ENCODE peak calls at places on chromosomes 7 and 10, in nine cellular contexts. C is heart left ventricle, Y is uterus, E is A549, O is HCT116, H is neural progenitor cell, D is PC-3, S is left lung, N is colonic mucosa. V is an unnamed sample.

GRCh38 chr7:131629203-131629871 is 72.9 kb upstream of the PODXL start:
- DNase-seq in C (peak; percentile 49), Y (peak; percentile 74), E (peak; percentile 65), O (no peak), H (no peak), D (peak; percentile 47), S (peak; percentile 61), N (no peak), V (no peak)

GRCh38 chr7:31336202-31337035 is 4.1 kb downstream of the NEUROD6 start:
- DNase-seq in C (no peak), Y (no peak), E (no peak), O (no peak), H (peak; percentile 45), D (no peak), S (peak; percentile 77), N (no peak), V (no peak)

GRCh38 chr10:78472542-78472890 is 438.9 kb downstream of the RPS24 start:
- DNase-seq in C (no peak), Y (no peak), E (no peak), O (no peak), H (peak; percentile 68), D (no peak), S (no peak), N (peak; percentile 12), V (no peak)

GRCh38 chr7:468681-469590 is 50.7 kb downstream of the PDGFA start:
- DNase-seq in C (peak; percentile 16), Y (peak; percentile 13), E (no peak), O (no peak), H (no peak), D (no peak), S (no peak), N (no peak), V (no peak)

GRCh38 chr10:78000956-78001472 is 28.3 kb downstream of the POLR3A start:
- DNase-seq in C (no peak), Y (no peak), E (no peak), O (no peak), H (no peak), D (no peak), S (no peak), N (no peak), V (no peak)

GRCh38 chr10:69439813-69440506 is 11.3 kb upstream of the TSPAN15 start:
- DNase-seq in C (no peak), Y (peak; percentile 65), E (no peak), O (no peak), H (peak; percentile 16), D (peak; percentile 96), S (no peak), N (no peak), V (no peak)

GRCh38 chr10:31490858-31491504 is 172.0 kb downstream of the ZEB1 start:
- DNase-seq in C (no peak), Y (no peak), E (no peak), O (peak; percentile 8), H (peak; percentile 71), D (peak; percentile 67), S (no peak), N (no peak), V (no peak)

GRCh38 chr7:117386125-117386709 is 41.1 kb downstream of the ASZ1 start:
- DNase-seq in C (no peak), Y (peak; percentile 41), E (no peak), O (no peak), H (no peak), D (peak; percentile 14), S (no peak), N (no peak), V (no peak)

GRCh38 chr10:122255509-122256301 is 15.4 kb upstream of the BTBD16 start:
- DNase-seq in C (no peak), Y (no peak), E (no peak), O (no peak), H (no peak), D (no peak), S (no peak), N (no peak), V (no peak)

GRCh38 chr10:11255796-11256444 is 238.2 kb downstream of the CELF2 start:
- DNase-seq in C (peak; percentile 39), Y (peak; percentile 49), E (no peak), O (no peak), H (no peak), D (no peak), S (no peak), N (no peak), V (no peak)

GRCh38 chr7:44849277-44850210 is 1.7 kb upstream of the H2AZ2 start:
- DNase-seq in C (no peak), Y (no peak), E (no peak), O (no peak), H (no peak), D (no peak), S (no peak), N (no peak), V (no peak)

GRCh38 chr10:114311023-114311422 is 72.0 kb downstream of the VWA2 start:
- DNase-seq in C (no peak), Y (no peak), E (no peak), O (no peak), H (no peak), D (no peak), S (no peak), N (no peak), V (no peak)

DNA sequence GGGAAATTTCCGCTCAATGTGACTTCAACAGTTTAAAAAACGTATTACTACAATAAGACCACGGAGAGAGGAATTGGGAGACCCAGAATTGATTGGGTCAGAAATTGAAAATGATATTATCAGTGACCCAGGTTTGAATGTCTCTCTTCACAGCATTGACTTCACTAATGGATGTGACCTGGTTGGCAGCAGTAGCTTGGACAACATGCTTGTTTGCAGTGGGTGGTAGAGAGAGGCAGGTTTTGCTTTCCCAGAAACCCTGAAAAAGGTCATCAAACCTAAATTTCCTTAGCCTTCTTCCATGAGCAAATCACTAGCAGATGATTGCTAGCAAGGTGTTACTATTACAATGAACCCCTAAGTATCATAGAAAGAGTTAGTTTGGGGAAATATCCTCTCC is 89.7 kb upstream of the ANTXRL start:
- DNase-seq in C (no peak), Y (no peak), E (no peak), O (no peak), H (no peak), D (no peak), S (no peak), N (no peak), V (no peak)
- H3K27ac ChIP-seq in C (no peak overlapping the region), Y (no peak overlapping the region), E (no peak overlapping the region), O (no peak overlapping the region), H (no peak overlapping the region), D (no peak overlapping the region), S (no peak overlapping the region), N (no peak overlapping the region), V (no peak overlapping the region)

GRCh38 chr10:125022671-125023070 is 80.7 kb downstream of the ZRANB1 start:
- DNase-seq in C (no peak), Y (no peak), E (no peak), O (no peak), H (no peak), D (no peak), S (no peak), N (no peak), V (no peak)

GRCh38 chr10:125020386-125020785 is 78.5 kb downstream of the ZRANB1 start:
- DNase-seq in C (no peak), Y (no peak), E (no peak), O (no peak), H (no peak), D (no peak), S (peak; percentile 45), N (no peak), V (no peak)

GRCh38 chr10:125023269-125023668 is 81.3 kb downstream of the ZRANB1 start:
- DNase-seq in C (no peak), Y (no peak), E (no peak), O (no peak), H (no peak), D (no peak), S (peak; percentile 76), N (no peak), V (no peak)

GRCh38 chr10:125020871-125021270 is 78.9 kb downstream of the ZRANB1 start:
- DNase-seq in C (no peak), Y (no peak), E (no peak), O (no peak), H (no peak), D (no peak), S (peak; percentile 31), N (no peak), V (no peak)

GRCh38 chr10:125021686-125022374 is 79.9 kb downstream of the ZRANB1 start:
- DNase-seq in C (no peak), Y (no peak), E (no peak), O (no peak), H (no peak), D (no peak), S (peak; percentile 57), N (no peak), V (no peak)
- H3K4me1 ChIP-seq in C (peaks cover 57% of the 10 kb centered on the region), Y (peaks cover 7% of the 10 kb centered on the region), E (no peaks in the 10 kb centered on the region), O (no peaks in the 10 kb centered on the region), H (peaks cover 8% of the 10 kb centered on the region), D (no peaks in the 10 kb centered on the region), S (peaks cover 22% of the 10 kb centered on the region), N (peaks cover 19% of the 10 kb centered on the region), V (peaks cover 98% of the 10 kb centered on the region)

DNA sequence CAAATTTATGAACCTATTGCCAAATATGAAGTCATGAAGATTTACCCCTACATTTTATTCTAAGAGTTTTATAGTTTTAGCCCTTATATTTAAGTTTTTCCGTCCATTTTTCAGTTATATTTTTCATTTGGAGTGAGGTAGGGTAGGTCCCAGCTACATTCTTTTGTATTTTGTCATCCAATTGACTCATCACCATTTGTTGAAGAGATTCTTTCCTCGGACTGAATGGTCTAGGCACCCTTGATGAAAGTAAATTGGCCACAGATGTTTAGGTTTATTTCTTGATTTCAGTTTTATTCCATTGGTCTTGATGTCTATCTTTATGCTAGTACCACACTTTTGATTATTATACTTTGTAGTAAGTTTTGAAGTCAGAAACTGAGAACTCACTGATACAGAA is 22.7 kb downstream of the CYP2C19 start:
- DNase-seq in C (no peak), Y (no peak), E (no peak), O (no peak), H (no peak), D (peak; percentile 4), S (no peak), N (no peak), V (no peak)
- TF ChIP-seq CTCF in C (no peak), Y (no peak), E (no peak), O (no peak), H (no peak), D (no peak), S (no peak), N (no peak), V (no peak)

GRCh38 chr10:34505338-34505737 is 309.8 kb downstream of the PARD3 start:
- DNase-seq in C (no peak), Y (no peak), E (no peak), O (no peak), H (no peak), D (no peak), S (no peak), N (no peak), V (no peak)

GRCh38 chr10:34503704-34504103 is 311.4 kb downstream of the PARD3 start:
- DNase-seq in C (no peak), Y (no peak), E (no peak), O (no peak), H (no peak), D (no peak), S (no peak), N (no peak), V (no peak)

GRCh38 chr10:34507217-34507616 is 307.9 kb downstream of the PARD3 start:
- DNase-seq in C (no peak), Y (no peak), E (no peak), O (no peak), H (peak; percentile 64), D (no peak), S (no peak), N (no peak), V (no peak)

GRCh38 chr10:34504534-34504933 is 310.6 kb downstream of the PARD3 start:
- DNase-seq in C (no peak), Y (no peak), E (peak; percentile 69), O (peak; percentile 70), H (no peak), D (peak; percentile 96), S (no peak), N (no peak), V (no peak)

GRCh38 chr10:34506773-34507172 is 308.3 kb downstream of the PARD3 start:
- DNase-seq in C (no peak), Y (no peak), E (no peak), O (no peak), H (no peak), D (no peak), S (no peak), N (no peak), V (no peak)
- H3K27ac ChIP-seq in C (no peak overlapping the region), Y (no peak overlapping the region), E (peak overlapping the region; percentile 19), O (no peak overlapping the region), H (no peak overlapping the region), D (no peak overlapping the region), S (no peak overlapping the region), N (no peak overlapping the region), V (no peak overlapping the region)